ENCODE peak calls at places on chromosome 7, in nine cellular contexts. V is sigmoid colon, B is foreskin fibroblast, O is ascending aorta, K is bronchial epithelial cell, Z is fibroblast of the aortic adventitia, T is pancreas, J is cardiac fibroblast, G is upper lobe of right lung. D is an unnamed sample.
A peak's percentile ranks its signal among the peaks of the same experiment; 100 is the strongest.

GRCh38 chr7:134454277-134454676 is 4.6 kb downstream of the AKR1B1 start:
- DNase-seq in T (no peak), B (no peak), K (no peak), J (peak; percentile 43), Z (no peak), V (no peak), G (no peak), O (no peak), D (no peak)

GRCh38 chr7:102393467-102393866 is 2.7 kb upstream of the PRKRIP1 start:
- DNase-seq in O (no peak), B (no peak), V (no peak), J (no peak), Z (no peak), K (no peak), G (no peak), T (no peak), D (no peak)

GRCh38 chr7:75905785-75906604 is 9.0 kb upstream of the POR start:
- DNase-seq in K (peak; percentile 81), J (peak; percentile 86), B (peak; percentile 85), T (no peak), Z (peak; percentile 73), G (peak; percentile 88), V (peak; percentile 92), O (no peak), D (peak; percentile 54)

GRCh38 chr7:151174246-151175046 is 7.0 kb upstream of the GBX1 start:
- DNase-seq in J (peak; percentile 41), O (no peak), K (no peak), B (no peak), Z (peak; percentile 4), V (no peak), G (no peak), T (peak; percentile 42), D (no peak)

GRCh38 chr7:133845005-133845404 is 282.1 kb upstream of the LRGUK start:
- DNase-seq in T (no peak), J (no peak), G (no peak), B (no peak), Z (no peak), V (no peak), O (no peak), K (no peak), D (no peak)

GRCh38 chr7:42084263-42084662 is 152.7 kb downstream of the GLI3 start:
- DNase-seq in O (no peak), J (no peak), T (no peak), B (no peak), G (no peak), K (no peak), Z (no peak), V (no peak), D (no peak)

GRCh38 chr7:95446618-95447017 is 11.8 kb upstream of the PON2 start:
- DNase-seq in G (no peak), Z (no peak), T (no peak), J (no peak), V (no peak), O (no peak), K (no peak), B (no peak), D (no peak)

GRCh38 chr7:139695616-139696015 is 82.2 kb downstream of the HIPK2 start:
- DNase-seq in O (no peak), K (no peak), B (no peak), J (peak; percentile 26), Z (peak; percentile 65), G (no peak), T (no peak), V (no peak), D (no peak)

GRCh38 chr7:37216156-37216839 is 232.4 kb downstream of the ELMO1 start:
- DNase-seq in Z (peak; percentile 16), K (no peak), T (no peak), G (no peak), J (peak; percentile 64), V (no peak), B (no peak), O (no peak), D (no peak)

GRCh38 chr7:92809397-92810241 is 26.8 kb downstream of the CDK6 start:
- DNase-seq in V (peak; percentile 79), O (no peak), B (peak; percentile 89), G (no peak), T (peak; percentile 33), K (peak; percentile 92), J (peak; percentile 94), Z (peak; percentile 96), D (peak; percentile 89)

GRCh38 chr7:12287886-12288285 is 76.8 kb downstream of the TMEM106B start:
- DNase-seq in G (no peak), T (no peak), K (no peak), J (no peak), B (no peak), V (no peak), O (no peak), Z (no peak), D (no peak)

GRCh38 chr7:30451539-30452277 is 26.9 kb downstream of the NOD1 start:
- DNase-seq in O (no peak), T (no peak), Z (no peak), J (no peak), K (no peak), V (peak; percentile 57), B (no peak), G (no peak), D (no peak)

GRCh38 chr7:128939861-128940410 is 2.2 kb downstream of the IRF5 start:
- DNase-seq in O (no peak), T (no peak), Z (no peak), J (no peak), B (no peak), K (no peak), G (peak; percentile 70), V (no peak), D (no peak)
- TF ChIP-seq CTCF in O (no peak), T (no peak), Z (no peak), J (no peak), B (no peak), K (no peak), G (no peak), V (no peak), D (no peak)

GRCh38 chr7:110084177-110084807 is 1006.6 kb upstream of the LRRN3 start:
- DNase-seq in J (no peak), Z (no peak), K (no peak), G (no peak), V (no peak), T (no peak), B (peak; percentile 3), O (no peak), D (no peak)

GRCh38 chr7:110095372-110096052 is 995.4 kb upstream of the LRRN3 start:
- DNase-seq in Z (no peak), K (no peak), J (no peak), V (no peak), B (no peak), O (no peak), T (no peak), G (no peak), D (no peak)

GRCh38 chr7:110090113-110090820 is 1000.7 kb upstream of the LRRN3 start:
- DNase-seq in J (peak; percentile 14), G (no peak), V (no peak), O (no peak), B (no peak), Z (no peak), K (peak; percentile 51), T (no peak), D (no peak)
- TF ChIP-seq CTCF in J (peak; percentile 60), G (peak; percentile 43), V (no peak), O (no peak), B (peak; percentile 38), Z (no peak), K (peak; percentile 53), T (no peak), D (peak; percentile 14)

DNA sequence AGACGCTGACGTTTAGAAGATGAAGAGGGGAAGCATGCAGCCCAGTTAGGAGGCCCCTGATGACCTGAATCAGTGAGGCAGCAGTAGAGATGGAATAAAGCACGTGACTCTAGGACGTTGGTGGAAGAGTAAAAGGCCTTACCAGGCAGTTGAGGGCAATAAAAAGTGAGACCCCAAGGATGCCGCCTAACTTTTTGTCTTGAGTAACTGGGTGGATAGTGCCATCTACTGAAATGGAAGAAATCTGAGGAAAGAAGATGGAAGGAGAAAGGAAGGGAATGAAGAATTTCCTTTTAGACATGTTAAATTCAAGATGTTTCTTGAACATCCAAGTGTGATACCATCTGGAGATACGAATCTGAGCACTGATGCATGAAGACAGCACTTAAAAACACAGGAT is 220.0 kb upstream of the LRRN3 start:
- DNase-seq in O (no peak), K (no peak), V (no peak), G (no peak), T (no peak), Z (no peak), J (no peak), B (no peak), D (no peak)
- TF ChIP-seq CTCF in O (no peak), K (no peak), V (no peak), G (no peak), T (no peak), Z (no peak), J (no peak), B (no peak), D (no peak)

GRCh38 chr7:23072916-23073315 is 32.7 kb upstream of the KLHL7 start:
- DNase-seq in J (no peak), O (no peak), Z (no peak), B (no peak), T (no peak), G (no peak), K (no peak), V (no peak), D (no peak)
- TF ChIP-seq CTCF in J (no peak), O (no peak), Z (peak; percentile 16), B (no peak), T (no peak), G (no peak), K (no peak), V (no peak), D (no peak)

DNA sequence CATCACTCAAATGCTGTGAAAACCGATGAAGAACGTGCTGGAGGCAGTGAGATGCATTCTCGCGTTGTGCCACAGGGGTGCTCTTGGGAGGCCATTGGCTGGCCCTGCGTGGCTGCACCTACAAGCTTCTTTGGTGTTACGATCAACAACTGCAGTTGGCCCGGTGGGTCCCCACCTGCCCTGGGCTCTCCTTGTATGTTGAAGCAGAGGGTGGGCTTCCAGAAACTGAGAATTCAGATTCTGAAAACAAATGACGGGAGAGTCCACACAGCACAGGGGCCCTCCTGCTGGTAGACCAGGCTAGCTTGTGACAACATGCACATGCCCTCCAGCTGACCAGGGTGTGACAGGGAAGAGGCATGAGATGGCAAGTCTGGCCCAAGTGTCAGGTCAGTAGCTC is 23.7 kb upstream of the DDC start:
- DNase-seq in O (no peak), G (no peak), J (no peak), Z (no peak), B (no peak), T (no peak), K (no peak), V (no peak), D (no peak)
- TF ChIP-seq CTCF in O (no peak), G (peak; percentile 23), J (peak; percentile 37), Z (peak; percentile 37), B (no peak), T (no peak), K (no peak), V (no peak), D (no peak)

D was measured in AG09319.